ENCODE peak calls at places on chromosomes 3 and 15, in five cellular contexts. M, U, Z, E and N are unnamed samples. For H3K9me3, the result is how much of the 10 kb centered on the place peaks cover.

GRCh38 chr3:40631341-40631995 is 106.7 kb downstream of the ZNF621 start:
- DNase-seq in M (no peak), U (no peak), Z (no peak), E (no peak), N (no peak)

GRCh38 chr15:44861917-44862316 is 94.6 kb upstream of the TERB2 start:
- DNase-seq in M (no peak), U (no peak), Z (no peak), E (no peak), N (no peak)

GRCh38 chr15:77243146-77243545 is 172.2 kb upstream of the TSPAN3 start:
- DNase-seq in M (no peak), U (no peak), Z (no peak), E (peak), N (no peak)

GRCh38 chr15:49041406-49041805 is 4.8 kb downstream of the SECISBP2L start:
- DNase-seq in M (no peak), U (no peak), Z (no peak), E (peak), N (no peak)

GRCh38 chr3:126326629-126327028 is 30.6 kb downstream of the KLF15 start:
- DNase-seq in M (no peak), U (no peak), Z (no peak), E (no peak), N (no peak)

GRCh38 chr3:107208100-107208499 is 169.1 kb upstream of the CCDC54 start:
- DNase-seq in M (no peak), U (no peak), Z (peak), E (peak), N (peak)

GRCh38 chr15:79168922-79169322 is 78.3 kb upstream of the RASGRF1 start:
- DNase-seq in M (no peak), U (no peak), Z (no peak), E (no peak), N (peak)

GRCh38 chr3:183253961-183254815 is 1.1 kb downstream of the B3GNT5 start:
- DNase-seq in M (no peak), U (peak), Z (peak), E (peak), N (peak)

GRCh38 chr15:68599560-68600071 is 20.8 kb downstream of the CORO2B start:
- DNase-seq in M (no peak), U (peak), Z (no peak), E (peak), N (no peak)

GRCh38 chr3:25713316-25713967 is 48.7 kb upstream of the TOP2B start:
- DNase-seq in M (no peak), U (no peak), Z (no peak), E (no peak), N (no peak)

GRCh38 chr3:140708815-140709214 is 31.0 kb downstream of the TRIM42 start:
- DNase-seq in M (no peak), U (no peak), Z (no peak), E (no peak), N (no peak)

GRCh38 chr3:47152578-47152977 is 11.3 kb downstream of the SETD2 start:
- DNase-seq in M (no peak), U (no peak), Z (no peak), E (peak), N (no peak)

GRCh38 chr15:65870889-65871533 is 1.7 kb downstream of the RAB11A start:
- DNase-seq in M (no peak), U (no peak), Z (no peak), E (peak), N (no peak)

GRCh38 chr3:102180291-102180931 is 254.4 kb upstream of the ZPLD1 start:
- DNase-seq in M (no peak), U (no peak), Z (no peak), E (peak), N (no peak)

GRCh38 chr3:46878796-46879436 is 1.4 kb downstream of the PTH1R start:
- DNase-seq in M (no peak), U (no peak), Z (no peak), E (no peak), N (no peak)

GRCh38 chr15:39624806-39625205 is 43.9 kb downstream of the THBS1 start:
- DNase-seq in M (no peak), U (peak), Z (peak), E (peak), N (no peak)

GRCh38 chr3:78917541-78917940 is 850.3 kb downstream of the ROBO1 start:
- DNase-seq in M (no peak), U (no peak), Z (no peak), E (no peak), N (no peak)

GRCh38 chr3:69288161-69288895 is 97.6 kb downstream of the FRMD4B start:
- DNase-seq in M (no peak), U (no peak), Z (no peak), E (no peak), N (no peak)

GRCh38 chr3:184741798-184742675 is 30.2 kb upstream of the MAGEF1 start:
- DNase-seq in M (no peak), U (no peak), Z (no peak), E (no peak), N (no peak)

GRCh38 chr15:70029297-70029701 is 68.4 kb downstream of the TLE3 start:
- DNase-seq in M (no peak), U (peak), Z (peak), E (no peak), N (no peak)

GRCh38 chr3:66113542-66113941 is 74.8 kb upstream of the MAGI1 start:
- DNase-seq in M (no peak), U (no peak), Z (no peak), E (no peak), N (no peak)

DNA sequence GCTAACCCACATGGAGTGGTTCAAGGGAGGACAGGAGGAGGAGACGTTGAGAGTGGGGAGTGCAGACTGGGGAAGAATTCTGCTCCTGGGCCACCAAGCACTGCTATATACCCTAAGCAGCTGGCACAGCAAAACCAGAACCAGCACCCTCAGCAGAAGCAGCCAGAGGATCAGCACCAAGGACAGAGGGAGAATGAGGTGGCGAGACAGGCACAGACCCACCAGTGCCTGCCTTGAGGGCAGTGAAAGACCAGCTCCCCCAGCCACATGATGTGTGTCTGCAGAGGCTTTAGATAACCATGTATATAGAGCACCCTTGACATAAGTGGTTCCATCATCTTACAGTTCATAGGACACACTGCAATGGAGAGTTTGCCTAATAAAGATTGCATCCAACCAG is 319.0 kb downstream of the GABRB3 start:
- DNase-seq in M (no peak), U (no peak), Z (no peak), E (no peak), N (no peak)
- H3K9me3 ChIP-seq in M (under half), U (under half), Z (under half), E (under half), N (under half)

DNA sequence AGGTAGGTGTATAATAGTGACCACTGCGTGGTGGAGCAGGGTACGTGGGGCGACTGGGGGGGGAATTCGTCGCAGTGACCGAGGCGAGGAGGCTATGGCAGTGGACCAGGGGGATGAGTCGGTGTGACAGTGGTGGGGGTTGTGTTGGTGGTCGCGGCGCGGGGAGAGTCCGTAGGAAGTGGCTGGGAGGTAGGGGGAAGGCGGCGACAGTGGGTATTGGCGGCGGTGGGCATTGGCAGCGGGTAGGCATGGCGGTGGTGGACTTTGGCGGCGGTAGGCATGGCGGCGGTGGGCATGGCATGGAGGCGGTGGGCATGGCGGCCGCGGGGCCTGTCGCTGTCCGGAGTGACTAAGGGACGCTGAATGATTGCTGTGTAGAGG is 752 bp downstream of the SNRPN start:
- DNase-seq in M (no peak), U (peak), Z (peak), E (no peak), N (peak)
- TF ChIP-seq POLR2A in M (no peak), U (no peak), Z (no peak), E (no peak), N (no peak)

GRCh38 chr3:178131801-178132200 is 404.4 kb upstream of the KCNMB2 start:
- DNase-seq in M (no peak), U (no peak), Z (no peak), E (peak), N (no peak)

GRCh38 chr3:178127221-178127620 is 409.0 kb upstream of the KCNMB2 start:
- DNase-seq in M (no peak), U (no peak), Z (no peak), E (no peak), N (no peak)

GRCh38 chr3:178129109-178129508 is 407.1 kb upstream of the KCNMB2 start:
- DNase-seq in M (no peak), U (no peak), Z (no peak), E (no peak), N (no peak)

DNA sequence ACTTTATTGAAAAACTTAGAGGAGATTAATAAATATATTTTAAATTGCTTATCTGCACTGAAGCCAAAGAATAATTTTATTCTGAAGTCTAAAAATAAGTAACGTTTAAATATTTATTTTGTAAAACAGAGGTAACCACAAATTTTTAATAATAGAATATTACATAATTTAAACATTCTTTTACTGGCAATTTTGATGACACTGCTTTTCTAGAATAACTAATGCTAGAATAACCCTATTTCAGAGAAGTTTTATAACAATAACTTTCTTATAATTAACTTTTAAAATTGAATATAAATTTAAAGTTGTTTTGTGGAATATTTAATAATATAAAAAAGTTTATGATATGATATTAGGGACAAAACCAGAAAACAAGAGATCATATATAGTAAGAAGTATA is 409.6 kb upstream of the KCNMB2 start:
- DNase-seq in M (no peak), U (no peak), Z (no peak), E (no peak), N (no peak)
- H3K9me3 ChIP-seq in M (under half), U (under half), Z (under half), E (under half), N (under half)

DNA sequence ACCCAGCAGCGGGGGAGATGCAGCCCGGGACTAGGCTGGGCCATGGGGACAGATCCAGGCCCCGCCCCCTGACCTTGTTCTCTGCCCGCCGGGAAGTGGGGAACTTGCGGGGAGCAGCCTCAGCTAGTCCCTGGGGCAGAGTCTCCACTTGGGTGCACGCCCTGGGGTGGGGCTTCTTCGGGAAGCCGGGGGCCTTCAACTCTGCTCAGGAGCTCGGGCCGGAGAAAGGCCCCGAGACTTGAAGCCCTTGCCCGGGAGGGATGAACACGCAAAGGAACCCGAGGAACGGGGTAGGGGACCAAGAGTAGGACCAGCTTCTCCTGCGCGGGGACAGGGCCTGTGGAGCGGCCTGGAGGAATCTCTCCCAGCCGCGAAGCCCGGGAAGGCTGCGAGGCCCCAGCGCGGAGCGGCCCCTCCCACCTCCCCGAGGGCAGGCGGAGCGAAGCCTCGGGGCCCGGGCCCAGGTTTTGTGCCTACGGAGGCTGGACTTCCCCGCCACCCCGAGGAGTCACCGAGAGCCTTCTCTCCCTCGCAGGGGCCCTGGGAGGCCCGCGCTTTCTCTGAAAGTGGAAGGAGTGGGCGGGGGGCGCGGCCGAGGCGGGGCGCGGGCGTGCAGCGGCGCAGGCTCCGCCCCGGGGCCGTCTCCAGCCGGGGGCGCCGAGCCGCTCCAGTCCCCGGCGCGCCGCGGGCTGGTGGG is at the start of gene ITPKA:
- DNase-seq in M (no peak), U (peak), Z (peak), E (peak), N (peak)
- TF ChIP-seq POLR2A in M (no peak), U (peak), Z (peak), E (no peak), N (no peak)

GRCh38 chr15:31157644-31158069 is 56.1 kb upstream of the TRPM1 start:
- DNase-seq in M (no peak), U (no peak), Z (no peak), E (no peak), N (no peak)
- H3K9me3 ChIP-seq in M (under half), U (under half), Z (under half), E (under half), N (under half)